ENCODE peak calls at places on chromosomes 4 and X, in five cellular contexts. One of them, this sample, is unnamed.

GRCh38 chr4:1492636-1493539 is 86.6 kb upstream of the NKX1-1 start:
- DNase-seq in NCI-H1105: no peak
- DNase-seq in endothelial cell: no peak
- DNase-seq in AG08395: no peak
- DNase-seq in hypothalamus: no peak
- DNase-seq in this sample: no peak

GRCh38 chrX:8820910-8821527 is 19.8 kb upstream of the FAM9A start:
- DNase-seq in AG08395: no peak
- DNase-seq in hypothalamus: no peak
- DNase-seq in NCI-H1105: no peak
- DNase-seq in endothelial cell: peak
- DNase-seq in this sample: no peak

GRCh38 chr4:31234494-31234893 is 514.3 kb downstream of the PCDH7 start:
- DNase-seq in hypothalamus: no peak
- DNase-seq in AG08395: no peak
- DNase-seq in endothelial cell: no peak
- DNase-seq in NCI-H1105: no peak
- DNase-seq in this sample: no peak

GRCh38 chrX:153944140-153944799 is at the start of gene RENBP:
- DNase-seq in endothelial cell: no peak
- DNase-seq in NCI-H1105: no peak
- DNase-seq in AG08395: no peak
- DNase-seq in hypothalamus: peak
- DNase-seq in this sample: no peak

GRCh38 chr4:154720123-154720522 is 23.7 kb upstream of the LRAT start:
- DNase-seq in AG08395: no peak
- DNase-seq in NCI-H1105: no peak
- DNase-seq in endothelial cell: no peak
- DNase-seq in hypothalamus: no peak
- DNase-seq in this sample: no peak

GRCh38 chrX:40809210-40809609 is 73.9 kb upstream of the MED14 start:
- DNase-seq in AG08395: peak
- DNase-seq in NCI-H1105: no peak
- DNase-seq in endothelial cell: no peak
- DNase-seq in hypothalamus: no peak
- DNase-seq in this sample: no peak

GRCh38 chr4:128540122-128540521 is 252.5 kb upstream of the PGRMC2 start:
- DNase-seq in AG08395: no peak
- DNase-seq in hypothalamus: no peak
- DNase-seq in endothelial cell: no peak
- DNase-seq in NCI-H1105: no peak
- DNase-seq in this sample: no peak

GRCh38 chrX:5829060-5829459 is 399.6 kb downstream of the NLGN4X start:
- DNase-seq in hypothalamus: no peak
- DNase-seq in AG08395: no peak
- DNase-seq in endothelial cell: no peak
- DNase-seq in NCI-H1105: no peak
- DNase-seq in this sample: no peak

GRCh38 chr4:78079701-78080430 is 22.7 kb downstream of the FRAS1 start:
- DNase-seq in hypothalamus: no peak
- DNase-seq in endothelial cell: no peak
- DNase-seq in AG08395: no peak
- DNase-seq in NCI-H1105: no peak
- DNase-seq in this sample: no peak

GRCh38 chr4:142088906-142089305 is 452.5 kb downstream of the IL15 start:
- DNase-seq in endothelial cell: no peak
- DNase-seq in hypothalamus: no peak
- DNase-seq in AG08395: peak
- DNase-seq in NCI-H1105: no peak
- DNase-seq in this sample: no peak

GRCh38 chr4:119632216-119632615 is 3.6 kb upstream of the PDE5A start:
- DNase-seq in hypothalamus: no peak
- DNase-seq in endothelial cell: no peak
- DNase-seq in NCI-H1105: no peak
- DNase-seq in AG08395: peak
- DNase-seq in this sample: no peak

GRCh38 chr4:185915817-185916216 is 103.8 kb upstream of the SORBS2 start:
- DNase-seq in NCI-H1105: no peak
- DNase-seq in endothelial cell: no peak
- DNase-seq in AG08395: no peak
- DNase-seq in hypothalamus: no peak
- DNase-seq in this sample: no peak

GRCh38 chr4:145732416-145732815 is 52.5 kb downstream of the C4orf51 start:
- DNase-seq in endothelial cell: no peak
- DNase-seq in AG08395: no peak
- DNase-seq in NCI-H1105: no peak
- DNase-seq in hypothalamus: no peak
- DNase-seq in this sample: no peak

GRCh38 chr4:26871611-26872010 is 11.0 kb downstream of the STIM2 start:
- DNase-seq in hypothalamus: no peak
- DNase-seq in NCI-H1105: no peak
- DNase-seq in endothelial cell: no peak
- DNase-seq in AG08395: peak
- DNase-seq in this sample: no peak

GRCh38 chrX:153871451-153871850 is 14.5 kb downstream of the L1CAM start:
- DNase-seq in endothelial cell: no peak
- DNase-seq in NCI-H1105: no peak
- DNase-seq in AG08395: no peak
- DNase-seq in hypothalamus: no peak
- DNase-seq in this sample: no peak

This sample was measured in omental fat pad.